ENCODE peak calls at places on chromosomes 7 and 10, in six cellular contexts. One of them, this sample, is unnamed.

GRCh38 chr10:4662576-4663161 is 163.3 kb upstream of the AKR1E2 start:
- DNase-seq in A549: peak
- DNase-seq in HepG2: no peak
- DNase-seq in endothelial cell of umbilical vein: no peak
- DNase-seq in K562: no peak
- DNase-seq in GM12878: no peak
- DNase-seq in this sample: peak

GRCh38 chr10:98055875-98056516 is 25.6 kb upstream of the CRTAC1 start:
- DNase-seq in A549: no peak
- DNase-seq in HepG2: no peak
- DNase-seq in endothelial cell of umbilical vein: peak
- DNase-seq in K562: peak
- DNase-seq in GM12878: no peak
- DNase-seq in this sample: peak

GRCh38 chr10:71478173-71478572 is 81.5 kb downstream of the CDH23 start:
- DNase-seq in A549: no peak
- DNase-seq in HepG2: no peak
- DNase-seq in endothelial cell of umbilical vein: no peak
- DNase-seq in K562: no peak
- DNase-seq in GM12878: no peak
- DNase-seq in this sample: no peak

GRCh38 chr10:71752391-71753090 is 20.8 kb downstream of the VSIR start:
- DNase-seq in A549: no peak
- DNase-seq in HepG2: no peak
- DNase-seq in endothelial cell of umbilical vein: no peak
- DNase-seq in K562: no peak
- DNase-seq in GM12878: no peak
- DNase-seq in this sample: peak

GRCh38 chr7:95921543-95921942 is 149.2 kb downstream of the DYNC1I1 start:
- DNase-seq in A549: no peak
- DNase-seq in HepG2: no peak
- DNase-seq in endothelial cell of umbilical vein: no peak
- DNase-seq in K562: no peak
- DNase-seq in GM12878: no peak
- DNase-seq in this sample: no peak

GRCh38 chr7:159028456-159029401 is 115.9 kb downstream of the VIPR2 start:
- DNase-seq in A549: no peak
- DNase-seq in HepG2: no peak
- DNase-seq in endothelial cell of umbilical vein: no peak
- DNase-seq in K562: no peak
- DNase-seq in GM12878: no peak
- DNase-seq in this sample: no peak

GRCh38 chr7:26850193-26850651 is 14.2 kb downstream of the SKAP2 start:
- DNase-seq in A549: no peak
- DNase-seq in HepG2: no peak
- DNase-seq in endothelial cell of umbilical vein: no peak
- DNase-seq in K562: no peak
- DNase-seq in GM12878: no peak
- DNase-seq in this sample: no peak

GRCh38 chr7:103073989-103074518 is 542 bp downstream of the FBXL13 start:
- DNase-seq in A549: peak
- DNase-seq in HepG2: no peak
- DNase-seq in endothelial cell of umbilical vein: no peak
- DNase-seq in K562: no peak
- DNase-seq in GM12878: no peak
- DNase-seq in this sample: no peak

GRCh38 chr7:148722340-148723165 is 23.9 kb downstream of the CUL1 start:
- DNase-seq in A549: no peak
- DNase-seq in HepG2: peak
- DNase-seq in endothelial cell of umbilical vein: peak
- DNase-seq in K562: no peak
- DNase-seq in GM12878: no peak
- DNase-seq in this sample: peak

GRCh38 chr10:97426776-97427570 is 982 bp downstream of the PGAM1 start:
- DNase-seq in A549: peak
- DNase-seq in HepG2: no peak
- DNase-seq in endothelial cell of umbilical vein: peak
- DNase-seq in K562: no peak
- DNase-seq in GM12878: no peak
- DNase-seq in this sample: peak

GRCh38 chr7:99393363-99394187 is 14.8 kb downstream of the PDAP1 start:
- DNase-seq in A549: no peak
- DNase-seq in HepG2: no peak
- DNase-seq in endothelial cell of umbilical vein: no peak
- DNase-seq in K562: peak
- DNase-seq in GM12878: no peak
- DNase-seq in this sample: no peak
- H3K4me3 ChIP-seq in A549: no peak
- H3K4me3 ChIP-seq in HepG2: no peak
- H3K4me3 ChIP-seq in endothelial cell of umbilical vein: no peak
- H3K4me3 ChIP-seq in K562: peak
- H3K4me3 ChIP-seq in GM12878: no peak
- H3K4me3 ChIP-seq in this sample: no peak

DNA sequence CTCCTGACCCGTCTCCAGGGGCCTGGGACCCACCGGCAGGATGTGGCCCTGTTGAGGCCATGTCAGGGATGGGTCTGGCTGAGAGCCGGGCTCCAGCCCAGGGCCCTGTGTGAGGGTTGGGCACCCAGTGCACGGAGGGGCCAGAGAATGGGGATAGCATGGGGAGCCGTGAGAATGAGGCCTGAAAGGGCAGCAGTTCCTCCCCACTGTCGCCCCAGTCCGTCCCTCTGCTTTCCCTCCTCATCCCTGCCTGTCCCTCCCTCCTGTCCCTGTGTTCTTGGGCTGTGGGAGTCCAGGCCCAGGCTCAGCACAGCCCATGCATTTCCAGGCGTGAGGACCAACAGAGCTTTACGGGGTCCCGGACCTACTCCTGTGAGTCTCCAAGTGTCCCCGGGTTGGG is 9.6 kb downstream of the LAT2 start:
- DNase-seq in A549: no peak
- DNase-seq in HepG2: no peak
- DNase-seq in endothelial cell of umbilical vein: no peak
- DNase-seq in K562: no peak
- DNase-seq in GM12878: no peak
- DNase-seq in this sample: no peak
- TF ChIP-seq POLR2A in A549: no peak
- TF ChIP-seq POLR2A in HepG2: no peak
- TF ChIP-seq POLR2A in endothelial cell of umbilical vein: no peak
- TF ChIP-seq POLR2A in K562: no peak
- TF ChIP-seq POLR2A in GM12878: peak
- TF ChIP-seq POLR2A in this sample: peak

GRCh38 chr10:106712988-106713387 is 451.5 kb downstream of the SORCS1 start:
- DNase-seq in A549: no peak
- DNase-seq in HepG2: no peak
- DNase-seq in endothelial cell of umbilical vein: no peak
- DNase-seq in K562: no peak
- DNase-seq in GM12878: no peak
- DNase-seq in this sample: no peak

GRCh38 chr10:106713846-106714245 is 450.7 kb downstream of the SORCS1 start:
- DNase-seq in A549: no peak
- DNase-seq in HepG2: no peak
- DNase-seq in endothelial cell of umbilical vein: no peak
- DNase-seq in K562: no peak
- DNase-seq in GM12878: no peak
- DNase-seq in this sample: no peak

GRCh38 chr10:106711313-106711906 is 453.1 kb downstream of the SORCS1 start:
- DNase-seq in A549: peak
- DNase-seq in HepG2: peak
- DNase-seq in endothelial cell of umbilical vein: no peak
- DNase-seq in K562: peak
- DNase-seq in GM12878: no peak
- DNase-seq in this sample: peak

GRCh38 chr10:106716375-106716774 is 448.1 kb downstream of the SORCS1 start:
- DNase-seq in A549: no peak
- DNase-seq in HepG2: no peak
- DNase-seq in endothelial cell of umbilical vein: no peak
- DNase-seq in K562: no peak
- DNase-seq in GM12878: no peak
- DNase-seq in this sample: no peak

DNA sequence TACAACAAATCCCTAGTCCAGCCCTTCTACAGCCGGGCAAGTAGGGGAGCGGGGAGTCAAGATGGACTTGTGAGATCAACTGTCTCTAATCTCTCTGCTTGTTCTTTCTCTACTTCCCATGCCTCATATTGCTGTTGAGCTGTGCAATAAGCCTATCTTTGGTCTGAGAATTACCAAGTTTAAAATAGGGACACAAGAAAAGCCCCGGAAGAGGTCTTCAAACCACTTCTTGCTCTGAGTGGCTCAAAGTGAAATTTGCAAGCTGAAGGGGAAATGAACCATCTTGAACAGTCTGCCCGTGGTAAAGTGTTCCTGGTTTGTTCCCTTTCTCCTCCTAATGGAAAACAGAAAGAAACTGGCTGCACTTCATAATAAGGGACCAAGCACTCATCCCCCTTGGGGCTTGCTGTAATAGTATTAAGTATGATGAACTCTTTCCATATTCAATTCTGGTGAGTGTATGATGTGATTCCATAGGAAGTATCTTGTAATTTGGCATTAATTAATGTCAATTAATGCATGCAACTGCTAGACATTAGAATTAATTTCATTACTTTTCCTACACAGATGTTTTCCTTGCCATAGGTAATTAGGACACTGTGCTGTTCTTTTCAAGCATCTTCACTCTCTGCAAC is 449.7 kb downstream of the SORCS1 start:
- DNase-seq in A549: no peak
- DNase-seq in HepG2: no peak
- DNase-seq in endothelial cell of umbilical vein: no peak
- DNase-seq in K562: no peak
- DNase-seq in GM12878: no peak
- DNase-seq in this sample: no peak
- TF ChIP-seq MYC in A549: no peak
- TF ChIP-seq MYC in HepG2: no peak
- TF ChIP-seq MYC in endothelial cell of umbilical vein: no peak
- TF ChIP-seq MYC in K562: no peak
- TF ChIP-seq MYC in GM12878: no peak
- TF ChIP-seq MYC in this sample: no peak

DNA sequence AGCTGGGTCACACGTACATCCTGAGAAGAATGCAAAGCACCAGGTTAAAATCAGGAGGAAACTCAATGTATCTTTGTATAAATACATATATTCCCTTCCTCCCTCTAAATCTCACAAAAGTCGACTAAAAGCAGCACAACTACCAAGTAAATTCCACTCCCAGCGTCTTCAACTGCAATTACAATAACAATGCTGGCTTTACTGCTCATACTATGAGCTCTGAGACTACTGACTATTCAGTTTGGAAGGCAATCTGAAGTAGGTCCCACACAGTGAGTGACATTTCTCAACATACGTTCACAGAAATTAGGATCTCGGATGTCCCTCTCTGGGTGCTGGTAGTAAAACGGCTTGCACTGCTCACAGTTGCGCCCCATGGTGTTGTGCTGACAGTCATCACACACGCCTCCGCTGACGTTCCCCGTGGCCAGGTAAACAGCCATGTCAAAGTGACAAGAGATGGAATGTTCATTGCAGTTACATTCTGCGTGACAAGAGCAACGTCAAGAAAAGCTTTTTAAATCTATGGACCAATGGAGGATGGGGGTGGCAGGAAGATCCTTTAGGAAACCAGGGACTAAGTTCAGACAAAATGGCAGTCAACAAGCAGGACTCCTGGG is 27.5 kb downstream of the LAMB1 start:
- DNase-seq in A549: no peak
- DNase-seq in HepG2: no peak
- DNase-seq in endothelial cell of umbilical vein: no peak
- DNase-seq in K562: no peak
- DNase-seq in GM12878: no peak
- DNase-seq in this sample: no peak
- H3K4me3 ChIP-seq in A549: no peak
- H3K4me3 ChIP-seq in HepG2: no peak
- H3K4me3 ChIP-seq in endothelial cell of umbilical vein: no peak
- H3K4me3 ChIP-seq in K562: no peak
- H3K4me3 ChIP-seq in GM12878: no peak
- H3K4me3 ChIP-seq in this sample: no peak

GRCh38 chr7:74307738-74308505 is 18.7 kb downstream of the CLIP2 start:
- DNase-seq in A549: no peak
- DNase-seq in HepG2: no peak
- DNase-seq in endothelial cell of umbilical vein: no peak
- DNase-seq in K562: no peak
- DNase-seq in GM12878: no peak
- DNase-seq in this sample: no peak

GRCh38 chr7:74302745-74303221 is 13.6 kb downstream of the CLIP2 start:
- DNase-seq in A549: peak
- DNase-seq in HepG2: no peak
- DNase-seq in endothelial cell of umbilical vein: no peak
- DNase-seq in K562: peak
- DNase-seq in GM12878: no peak
- DNase-seq in this sample: no peak

GRCh38 chr7:74304550-74304949 is 15.3 kb downstream of the CLIP2 start:
- DNase-seq in A549: no peak
- DNase-seq in HepG2: no peak
- DNase-seq in endothelial cell of umbilical vein: no peak
- DNase-seq in K562: no peak
- DNase-seq in GM12878: no peak
- DNase-seq in this sample: no peak

GRCh38 chr7:74306737-74307469 is 17.7 kb downstream of the CLIP2 start:
- DNase-seq in A549: no peak
- DNase-seq in HepG2: no peak
- DNase-seq in endothelial cell of umbilical vein: peak
- DNase-seq in K562: peak
- DNase-seq in GM12878: no peak
- DNase-seq in this sample: no peak

GRCh38 chr7:74305987-74306736 is 17.0 kb downstream of the CLIP2 start:
- DNase-seq in A549: no peak
- DNase-seq in HepG2: no peak
- DNase-seq in endothelial cell of umbilical vein: no peak
- DNase-seq in K562: no peak
- DNase-seq in GM12878: no peak
- DNase-seq in this sample: no peak
- TF ChIP-seq POLR2A in A549: no peak
- TF ChIP-seq POLR2A in HepG2: no peak
- TF ChIP-seq POLR2A in endothelial cell of umbilical vein: no peak
- TF ChIP-seq POLR2A in K562: no peak
- TF ChIP-seq POLR2A in GM12878: no peak
- TF ChIP-seq POLR2A in this sample: no peak

GRCh38 chr10:8596929-8597472 is 542.5 kb downstream of the GATA3 start:
- DNase-seq in A549: no peak
- DNase-seq in HepG2: no peak
- DNase-seq in endothelial cell of umbilical vein: no peak
- DNase-seq in K562: no peak
- DNase-seq in GM12878: no peak
- DNase-seq in this sample: no peak
- TF ChIP-seq MYC in A549: no peak
- TF ChIP-seq MYC in HepG2: no peak
- TF ChIP-seq MYC in endothelial cell of umbilical vein: no peak
- TF ChIP-seq MYC in K562: no peak
- TF ChIP-seq MYC in GM12878: no peak
- TF ChIP-seq MYC in this sample: no peak